ENCODE peak calls at places on chromosomes 2 and 18, in five cellular contexts. U is IMR-90, V is neuronal stem cell, D is H9, C is mesenchymal stem cell. F is an unnamed sample.

GRCh38 chr2:237699870-237700582 is 72.6 kb downstream of the LRRFIP1 start:
- DNase-seq in D (no peak), C (no peak), V (no peak), U (no peak), F (no peak)

GRCh38 chr2:197838036-197838435 is 33.6 kb downstream of the PLCL1 start:
- DNase-seq in C (peak), D (no peak), U (peak), V (no peak), F (no peak)

GRCh38 chr18:77560334-77560970 is 310.8 kb downstream of the GALR1 start:
- DNase-seq in U (no peak), C (no peak), D (no peak), V (no peak), F (no peak)

GRCh38 chr2:220670461-220670979 is 901.6 kb downstream of the EPHA4 start:
- DNase-seq in C (no peak), U (no peak), D (no peak), V (peak), F (no peak)

GRCh38 chr2:220194630-220195029 is 567.2 kb downstream of the SLC4A3 start:
- DNase-seq in V (no peak), U (no peak), C (no peak), D (no peak), F (no peak)

GRCh38 chr2:199019898-199020507 is 437.7 kb downstream of the SATB2 start:
- DNase-seq in U (peak), D (no peak), C (peak), V (peak), F (no peak)

GRCh38 chr2:182625814-182626213 is 90.2 kb upstream of the DNAJC10 start:
- DNase-seq in V (no peak), D (peak), U (no peak), C (no peak), F (no peak)

GRCh38 chr18:7844418-7844817 is 277.3 kb downstream of the PTPRM start:
- DNase-seq in C (no peak), D (no peak), U (peak), V (no peak), F (peak)

GRCh38 chr2:113977660-113978523 is 88.0 kb downstream of the ACTR3 start:
- DNase-seq in C (peak), D (no peak), V (peak), U (peak), F (peak)

GRCh38 chr2:208493186-208493585 is 86.6 kb downstream of the PTH2R start:
- DNase-seq in V (no peak), D (no peak), C (no peak), U (no peak), F (no peak)

GRCh38 chr18:42028232-42028832 is 73.3 kb downstream of the PIK3C3 start:
- DNase-seq in V (no peak), U (peak), D (no peak), C (peak), F (no peak)

GRCh38 chr2:158822212-158822611 is 27.1 kb downstream of the DAPL1 start:
- DNase-seq in C (peak), D (no peak), V (no peak), U (no peak), F (no peak)

GRCh38 chr2:10079192-10079930 is 850 bp downstream of the CYS1 start:
- DNase-seq in U (peak), V (peak), C (peak), D (peak), F (peak)

GRCh38 chr18:54946149-54946581 is 13.1 kb downstream of the CCDC68 start:
- DNase-seq in V (no peak), U (peak), D (no peak), C (peak), F (peak)

GRCh38 chr2:74267068-74267467 is 68.7 kb downstream of the MTHFD2 start:
- DNase-seq in V (no peak), C (no peak), D (peak), U (no peak), F (no peak)

GRCh38 chr2:208025037-208025813 is at the start of gene PLEKHM3:
- DNase-seq in D (peak), V (peak), U (peak), C (peak), F (peak)

GRCh38 chr2:226742346-226742745 is 57.3 kb downstream of the IRS1 start:
- DNase-seq in D (no peak), U (peak), C (no peak), V (no peak), F (no peak)

GRCh38 chr2:235724964-235725603 is 231.2 kb downstream of the AGAP1 start:
- DNase-seq in U (no peak), D (no peak), C (peak), V (no peak), F (no peak)

GRCh38 chr2:177740718-177741117 is 331.9 kb downstream of the PDE11A start:
- DNase-seq in V (no peak), U (no peak), C (peak), D (no peak), F (no peak)

GRCh38 chr2:23683001-23683400 is 243.9 kb downstream of the ATAD2B start:
- DNase-seq in C (no peak), U (no peak), D (no peak), V (no peak), F (no peak)

GRCh38 chr18:30862900-30863299 is 179.6 kb downstream of the DSC3 start:
- DNase-seq in V (no peak), D (no peak), U (no peak), C (no peak), F (no peak)

GRCh38 chr2:205484717-205485116 is 197.6 kb upstream of the NRP2 start:
- DNase-seq in U (no peak), C (no peak), V (no peak), D (no peak), F (no peak)

GRCh38 chr2:121095257-121096080 is 189.5 kb downstream of the TFCP2L1 start:
- DNase-seq in C (peak), U (peak), D (peak), V (no peak), F (peak)

GRCh38 chr18:78849458-78849857 is 130.2 kb upstream of the SALL3 start:
- DNase-seq in V (no peak), U (no peak), C (no peak), D (no peak), F (no peak)
- H4K91ac ChIP-seq in V (no peak), U (no peak), C (no peak), D (no peak), F (no peak)

DNA sequence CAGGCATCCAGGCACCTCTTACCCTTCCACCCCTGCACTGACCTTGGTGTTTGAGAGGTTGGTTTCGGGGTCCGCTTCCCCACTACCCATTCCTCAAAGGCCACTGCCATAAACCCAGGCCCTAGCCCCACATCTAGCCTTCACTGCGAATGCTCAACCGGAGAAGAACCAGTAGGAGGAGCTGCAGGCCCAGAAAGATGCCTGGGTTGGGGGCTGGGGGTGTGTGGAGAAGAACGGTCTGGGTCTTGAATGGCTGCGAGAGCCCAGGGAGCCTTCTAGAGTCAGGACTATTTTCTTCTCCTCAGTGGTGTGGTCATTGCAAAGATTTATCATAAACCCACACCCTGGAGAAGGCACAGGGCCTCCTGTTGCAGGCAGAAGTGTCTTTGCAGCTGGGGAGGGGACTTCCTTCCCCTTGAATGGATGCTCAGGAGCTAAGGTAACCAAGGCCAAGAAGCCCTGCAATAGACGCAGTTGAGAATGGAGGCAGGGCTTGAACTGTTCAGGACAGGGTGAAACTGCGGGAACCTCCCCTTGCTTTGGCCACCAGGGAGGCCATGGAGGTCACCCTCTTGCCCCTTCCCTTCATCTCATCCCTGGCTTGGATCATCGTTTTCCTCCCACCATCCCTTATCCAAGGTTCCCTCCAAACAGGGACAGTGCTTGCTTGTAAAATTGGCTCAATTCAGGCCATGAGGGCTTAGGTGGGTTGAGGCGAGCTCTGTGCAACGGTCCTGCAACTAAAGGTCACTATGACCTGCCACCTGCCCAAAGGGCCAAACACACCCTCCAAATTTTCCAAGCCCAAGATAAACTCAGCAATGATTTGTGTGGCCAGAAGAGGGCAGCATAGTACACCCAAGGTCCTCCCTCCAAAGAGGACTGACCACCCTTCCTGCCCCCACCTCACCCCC is 20.9 kb downstream of the THNSL2 start:
- DNase-seq in D (peak), C (peak), U (peak), V (peak), F (no peak)
- H4K91ac ChIP-seq in D (no peak), C (no peak), U (no peak), V (no peak), F (no peak)

GRCh38 chr2:96924775-96925747 is 55.2 kb upstream of the SEMA4C start:
- DNase-seq in U (no peak), C (no peak), D (no peak), V (no peak), F (no peak)
- H4K91ac ChIP-seq in U (no peak), C (no peak), D (no peak), V (no peak), F (no peak)

GRCh38 chr2:107068502-107068901 is 182.5 kb upstream of the ST6GAL2 start:
- DNase-seq in U (no peak), V (no peak), C (no peak), D (no peak), F (no peak)
- H4K91ac ChIP-seq in U (no peak), V (no peak), C (no peak), D (no peak), F (no peak)

GRCh38 chr2:85602476-85603234 is at the start of gene TMEM150A:
- DNase-seq in C (peak), U (peak), V (peak), D (peak), F (peak)
- H4K91ac ChIP-seq in C (peak), U (peak), V (no peak), D (no peak), F (peak)

DNA sequence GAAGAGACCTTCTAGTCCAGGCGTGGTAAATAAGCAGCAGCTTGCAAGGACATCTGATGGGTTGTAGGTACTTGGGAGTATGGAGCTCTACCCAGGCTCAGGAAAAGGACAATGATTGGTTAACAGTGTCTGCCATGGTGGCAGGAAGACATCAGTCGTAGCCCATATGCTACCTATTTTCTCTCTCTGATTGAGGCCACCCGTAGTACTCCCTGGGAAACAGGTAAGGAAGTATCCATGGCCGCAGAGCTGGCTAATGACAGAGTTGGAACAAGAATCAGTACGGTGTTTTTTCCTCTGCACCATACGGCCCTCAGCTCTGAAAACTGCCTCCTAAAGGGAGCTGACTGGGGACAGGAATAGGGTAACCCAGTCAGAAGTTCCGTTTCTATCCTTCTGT is 112.6 kb downstream of the CDK15 start:
- DNase-seq in V (no peak), U (no peak), C (no peak), D (no peak), F (no peak)
- H4K91ac ChIP-seq in V (no peak), U (no peak), C (no peak), D (no peak), F (no peak)

GRCh38 chr2:84958135-84959044 is 12.6 kb upstream of the KCMF1 start:
- DNase-seq in V (peak), U (peak), C (peak), D (peak), F (peak)
- H4K91ac ChIP-seq in V (no peak), U (peak), C (no peak), D (no peak), F (no peak)

F was measured in trophoblast cell.